ENCODE peak calls at places on chromosomes 12 and 14, in four cellular contexts. One of them, this sample, is unnamed.

GRCh38 chr12:15230137-15230536 is 8.9 kb upstream of the RERG start:
- DNase-seq in hepatocyte: no peak
- DNase-seq in psoas muscle: no peak
- DNase-seq in A549: no peak
- DNase-seq in this sample: no peak

GRCh38 chr14:33515899-33516298 is 435.0 kb downstream of the EGLN3 start:
- DNase-seq in psoas muscle: no peak
- DNase-seq in hepatocyte: no peak
- DNase-seq in A549: no peak
- DNase-seq in this sample: no peak

GRCh38 chr12:66403746-66404145 is 101.5 kb downstream of the HELB start:
- DNase-seq in hepatocyte: no peak
- DNase-seq in A549: no peak
- DNase-seq in psoas muscle: no peak
- DNase-seq in this sample: no peak

GRCh38 chr12:102883204-102883799 is 33.7 kb downstream of the PAH start:
- DNase-seq in psoas muscle: peak; percentile 60
- DNase-seq in A549: peak; percentile 58
- DNase-seq in hepatocyte: peak; percentile 80
- DNase-seq in this sample: peak; percentile 61

GRCh38 chr14:25358330-25358729 is 308.4 kb upstream of the STXBP6 start:
- DNase-seq in hepatocyte: no peak
- DNase-seq in A549: no peak
- DNase-seq in psoas muscle: no peak
- DNase-seq in this sample: no peak

GRCh38 chr14:37234222-37234621 is 36.5 kb downstream of the MIPOL1 start:
- DNase-seq in A549: no peak
- DNase-seq in hepatocyte: no peak
- DNase-seq in psoas muscle: no peak
- DNase-seq in this sample: no peak

GRCh38 chr14:104871145-104871655 is 6.1 kb downstream of the CEP170B start:
- DNase-seq in hepatocyte: no peak
- DNase-seq in psoas muscle: peak; percentile 34
- DNase-seq in A549: no peak
- DNase-seq in this sample: no peak

GRCh38 chr12:47033081-47033480 is 46.3 kb upstream of the PCED1B start:
- DNase-seq in psoas muscle: peak; percentile 61
- DNase-seq in hepatocyte: peak; percentile 37
- DNase-seq in A549: peak; percentile 77
- DNase-seq in this sample: peak; percentile 73

GRCh38 chr14:65255029-65255545 is 152.8 kb upstream of the MAX start:
- DNase-seq in A549: peak; percentile 79
- DNase-seq in hepatocyte: peak; percentile 68
- DNase-seq in psoas muscle: no peak
- DNase-seq in this sample: no peak

GRCh38 chr14:81981311-81981675 is 447.6 kb upstream of the SEL1L start:
- DNase-seq in hepatocyte: no peak
- DNase-seq in A549: no peak
- DNase-seq in psoas muscle: no peak
- DNase-seq in this sample: no peak

GRCh38 chr14:103898204-103898603 is 30.1 kb upstream of the TDRD9 start:
- DNase-seq in hepatocyte: no peak
- DNase-seq in psoas muscle: no peak
- DNase-seq in A549: no peak
- DNase-seq in this sample: no peak

GRCh38 chr14:39212034-39212433 is 21.7 kb upstream of the MIA2 start:
- DNase-seq in A549: no peak
- DNase-seq in psoas muscle: no peak
- DNase-seq in hepatocyte: no peak
- DNase-seq in this sample: no peak

GRCh38 chr12:59695379-59695778 is 99.5 kb downstream of the SLC16A7 start:
- DNase-seq in hepatocyte: no peak
- DNase-seq in A549: no peak
- DNase-seq in psoas muscle: no peak
- DNase-seq in this sample: no peak

GRCh38 chr12:77943466-77943865 is 112.8 kb downstream of the NAV3 start:
- DNase-seq in hepatocyte: no peak
- DNase-seq in psoas muscle: no peak
- DNase-seq in A549: peak; percentile 73
- DNase-seq in this sample: no peak

GRCh38 chr12:50765325-50765911 is 1.5 kb downstream of the ATF1 start:
- DNase-seq in psoas muscle: peak; percentile 61
- DNase-seq in A549: peak; percentile 80
- DNase-seq in hepatocyte: peak; percentile 53
- DNase-seq in this sample: no peak

GRCh38 chr12:92185052-92185451 is 39.4 kb upstream of the BTG1 start:
- DNase-seq in hepatocyte: no peak
- DNase-seq in A549: no peak
- DNase-seq in psoas muscle: no peak
- DNase-seq in this sample: no peak

GRCh38 chr12:12015073-12015685 is 55.6 kb upstream of the BCL2L14 start:
- DNase-seq in A549: no peak
- DNase-seq in hepatocyte: no peak
- DNase-seq in psoas muscle: no peak
- DNase-seq in this sample: no peak

GRCh38 chr14:95601650-95602049 is 66.8 kb downstream of the GLRX5 start:
- DNase-seq in psoas muscle: no peak
- DNase-seq in A549: no peak
- DNase-seq in hepatocyte: no peak
- DNase-seq in this sample: no peak

GRCh38 chr12:88960213-88960878 is 380.1 kb upstream of the KITLG start:
- DNase-seq in A549: no peak
- DNase-seq in psoas muscle: no peak
- DNase-seq in hepatocyte: no peak
- DNase-seq in this sample: no peak

GRCh38 chr14:23512156-23512555 is 39.4 kb downstream of the ZFHX2 start:
- DNase-seq in hepatocyte: no peak
- DNase-seq in A549: no peak
- DNase-seq in psoas muscle: no peak
- DNase-seq in this sample: no peak

GRCh38 chr14:80419339-80419738 is 208.0 kb upstream of the DIO2 start:
- DNase-seq in A549: no peak
- DNase-seq in psoas muscle: no peak
- DNase-seq in hepatocyte: no peak
- DNase-seq in this sample: no peak

GRCh38 chr14:51581017-51581881 is 70.5 kb upstream of the FRMD6 start:
- DNase-seq in psoas muscle: no peak
- DNase-seq in A549: peak; percentile 55
- DNase-seq in hepatocyte: peak; percentile 33
- DNase-seq in this sample: no peak

GRCh38 chr12:109963743-109964429 is 32.3 kb downstream of the GIT2 start:
- DNase-seq in psoas muscle: peak; percentile 62
- DNase-seq in A549: no peak
- DNase-seq in hepatocyte: peak; percentile 46
- DNase-seq in this sample: no peak

GRCh38 chr14:88421286-88421685 is 35.8 kb downstream of the SPATA7 start:
- DNase-seq in hepatocyte: no peak
- DNase-seq in A549: no peak
- DNase-seq in psoas muscle: no peak
- DNase-seq in this sample: no peak

GRCh38 chr12:54879579-54879978 is 25.3 kb downstream of the MUCL1 start:
- DNase-seq in hepatocyte: no peak
- DNase-seq in psoas muscle: no peak
- DNase-seq in A549: no peak
- DNase-seq in this sample: no peak

GRCh38 chr12:113837059-113837458 is 129.1 kb downstream of the RBM19 start:
- DNase-seq in A549: no peak
- DNase-seq in psoas muscle: no peak
- DNase-seq in hepatocyte: peak; percentile 28
- DNase-seq in this sample: no peak

DNA sequence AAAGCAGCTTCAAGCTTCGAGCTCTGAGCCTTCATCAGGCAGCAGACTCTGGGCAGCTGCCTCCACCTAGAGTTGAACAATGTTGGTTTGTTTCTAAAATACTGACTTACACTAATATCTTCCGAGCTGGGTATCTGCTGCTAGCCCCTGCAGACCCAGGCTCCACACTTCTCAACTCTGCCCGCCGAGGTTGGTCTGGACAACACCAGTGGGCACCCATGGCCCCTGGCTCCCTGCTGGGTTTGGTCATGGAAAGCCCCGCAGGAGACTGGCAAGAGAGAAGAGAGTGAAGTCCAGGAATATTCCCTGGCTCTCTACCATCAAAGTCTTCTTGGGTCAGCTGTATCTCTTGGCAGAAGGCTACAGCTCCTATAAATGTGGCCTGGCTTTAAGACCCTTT is 214.2 kb upstream of the TMEM132C start:
- DNase-seq in hepatocyte: no peak
- DNase-seq in psoas muscle: no peak
- DNase-seq in A549: no peak
- DNase-seq in this sample: no peak
- H3K27ac ChIP-seq in hepatocyte: no peak overlapping the region
- H3K27ac ChIP-seq in psoas muscle: no peak overlapping the region
- H3K27ac ChIP-seq in A549: no peak overlapping the region
- H3K27ac ChIP-seq in this sample: no peak overlapping the region

GRCh38 chr14:106378191-106378590 is 851.8 kb downstream of the TMEM121 start:
- DNase-seq in psoas muscle: no peak
- DNase-seq in A549: no peak
- DNase-seq in hepatocyte: no peak
- DNase-seq in this sample: no peak
- H3K9me3 ChIP-seq in psoas muscle: no peaks in the 10 kb centered on the region
- H3K9me3 ChIP-seq in A549: no peaks in the 10 kb centered on the region
- H3K9me3 ChIP-seq in hepatocyte: no peaks in the 10 kb centered on the region
- H3K9me3 ChIP-seq in this sample: no peaks in the 10 kb centered on the region

GRCh38 chr12:53380797-53381738 is 1.1 kb downstream of the SP1 start:
- DNase-seq in hepatocyte: no peak
- DNase-seq in A549: no peak
- DNase-seq in psoas muscle: no peak
- DNase-seq in this sample: no peak
- H3K4me1 ChIP-seq in hepatocyte: peaks cover 43% of the 10 kb centered on the region
- H3K4me1 ChIP-seq in A549: peaks cover 39% of the 10 kb centered on the region
- H3K4me1 ChIP-seq in psoas muscle: peaks cover 54% of the 10 kb centered on the region
- H3K4me1 ChIP-seq in this sample: no peaks in the 10 kb centered on the region

GRCh38 chr14:30875788-30876053 is 1.4 kb downstream of the COCH start:
- DNase-seq in hepatocyte: no peak
- DNase-seq in psoas muscle: no peak
- DNase-seq in A549: no peak
- DNase-seq in this sample: no peak

GRCh38 chr14:30873308-30874119 is 845 bp upstream of the COCH start:
- DNase-seq in A549: no peak
- DNase-seq in psoas muscle: no peak
- DNase-seq in hepatocyte: no peak
- DNase-seq in this sample: no peak

GRCh38 chr14:30874999-30875787 is 834 bp downstream of the COCH start:
- DNase-seq in hepatocyte: peak; percentile 8
- DNase-seq in psoas muscle: peak; percentile 52
- DNase-seq in A549: no peak
- DNase-seq in this sample: no peak

GRCh38 chr14:30874120-30874998 is at the start of gene COCH:
- DNase-seq in A549: peak; percentile 63
- DNase-seq in hepatocyte: peak; percentile 72
- DNase-seq in psoas muscle: peak; percentile 50
- DNase-seq in this sample: no peak

GRCh38 chr14:30876692-30877091 is 2.3 kb downstream of the COCH start:
- DNase-seq in A549: no peak
- DNase-seq in psoas muscle: no peak
- DNase-seq in hepatocyte: no peak
- DNase-seq in this sample: no peak
- H3K27ac ChIP-seq in A549: no peak overlapping the region
- H3K27ac ChIP-seq in psoas muscle: no peak overlapping the region
- H3K27ac ChIP-seq in hepatocyte: no peak overlapping the region
- H3K27ac ChIP-seq in this sample: no peak overlapping the region